ENCODE peak calls at places on chromosomes 6 and 20, in five cellular contexts. A, R, U, N and X are unnamed samples.

GRCh38 chr6:21187485-21187884 is 406.1 kb upstream of the SOX4 start:
- DNase-seq in U (no peak), N (no peak), A (no peak), R (no peak), X (no peak)

GRCh38 chr20:3815703-3816315 is 4.5 kb upstream of the AP5S1 start:
- DNase-seq in R (no peak), U (no peak), N (no peak), A (no peak), X (no peak)

GRCh38 chr20:52193133-52193532 is 1.6 kb upstream of the ZFP64 start:
- DNase-seq in R (no peak), U (no peak), A (no peak), N (no peak), X (no peak)

GRCh38 chr20:63417213-63418120 is 55.0 kb downstream of the KCNQ2 start:
- DNase-seq in N (no peak), A (no peak), U (no peak), R (no peak), X (no peak)

GRCh38 chr6:135600931-135601330 is 103.4 kb upstream of the AHI1 start:
- DNase-seq in R (no peak), N (no peak), A (no peak), U (no peak), X (no peak)

GRCh38 chr6:12094689-12095088 is 82.6 kb downstream of the HIVEP1 start:
- DNase-seq in A (no peak), N (no peak), U (no peak), R (no peak), X (no peak)

GRCh38 chr6:1054653-1055014 is 257.3 kb upstream of the FOXQ1 start:
- DNase-seq in R (no peak), A (no peak), U (no peak), N (no peak), X (no peak)

GRCh38 chr6:117555882-117556498 is 46.3 kb downstream of the GOPC start:
- DNase-seq in A (peak; percentile 37), N (no peak), R (no peak), U (peak; percentile 50), X (peak; percentile 64)

GRCh38 chr6:145373826-145374225 is 361.5 kb downstream of the EPM2A start:
- DNase-seq in N (no peak), A (no peak), U (no peak), R (no peak), X (no peak)

GRCh38 chr20:59632426-59633113 is 28.2 kb downstream of the PHACTR3 start:
- DNase-seq in N (no peak), U (no peak), R (no peak), A (no peak), X (no peak)

GRCh38 chr6:159118941-159119340 is 50.3 kb upstream of the FNDC1 start:
- DNase-seq in U (no peak), R (no peak), N (no peak), A (no peak), X (no peak)

GRCh38 chr20:17298169-17298568 is 71.3 kb downstream of the PCSK2 start:
- DNase-seq in R (no peak), U (no peak), A (no peak), N (no peak), X (no peak)

GRCh38 chr6:107110200-107110599 is 5.1 kb downstream of the BEND3 start:
- DNase-seq in A (no peak), N (no peak), U (no peak), R (no peak), X (peak; percentile 8)

GRCh38 chr6:33595001-33595846 is 15.1 kb upstream of the BAK1 start:
- DNase-seq in A (no peak), R (no peak), U (no peak), N (no peak), X (no peak)

GRCh38 chr6:31776563-31776960 is 566 bp downstream of the VWA7 start:
- DNase-seq in R (no peak), U (no peak), N (no peak), A (no peak), X (no peak)

GRCh38 chr6:31778193-31778592 is 1.1 kb upstream of the VWA7 start:
- DNase-seq in R (no peak), N (no peak), A (no peak), U (no peak), X (no peak)

GRCh38 chr6:31777667-31778050 is 531 bp upstream of the VWA7 start:
- DNase-seq in A (no peak), R (no peak), U (no peak), N (no peak), X (no peak)

GRCh38 chr6:31775633-31776263 is 1.4 kb downstream of the VWA7 start:
- DNase-seq in A (no peak), N (no peak), R (no peak), U (no peak), X (no peak)

DNA sequence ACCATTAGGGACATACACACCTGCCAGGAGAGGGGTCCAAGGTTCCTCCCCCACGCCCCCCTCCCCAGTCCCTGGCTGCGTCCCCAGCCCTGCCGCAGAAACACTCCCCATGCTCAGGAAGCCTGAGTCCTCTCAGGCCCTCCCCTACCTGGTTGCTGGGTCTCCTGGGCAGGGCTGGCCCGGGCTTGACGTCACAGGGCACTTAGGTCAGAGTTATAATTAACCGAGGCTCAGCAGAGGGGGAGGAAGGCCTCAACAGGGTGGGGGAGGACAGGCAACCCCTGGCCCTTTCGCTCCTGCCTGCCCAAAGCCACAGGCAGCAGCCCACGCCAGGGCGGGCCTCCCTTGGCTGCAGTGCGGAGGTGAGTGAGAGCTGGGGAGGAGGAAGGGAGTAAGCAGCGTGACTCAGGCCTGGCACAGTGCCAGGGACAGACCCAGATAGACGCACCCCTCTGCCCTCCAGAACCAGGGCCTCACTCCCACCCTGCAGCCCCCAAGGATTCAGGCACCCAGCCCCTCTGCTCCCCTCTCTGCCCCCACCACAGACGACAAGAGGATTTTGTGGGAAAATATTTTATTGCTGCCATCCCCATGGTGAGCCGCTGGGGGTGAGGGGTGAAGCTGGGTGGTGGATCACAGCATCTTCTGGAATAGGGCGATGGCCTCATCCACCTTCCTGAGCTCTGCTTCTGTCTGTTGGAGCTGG is at the start of gene VWA7:
- DNase-seq in N (peak; percentile 84), A (peak; percentile 78), R (peak; percentile 85), U (peak; percentile 90), X (peak; percentile 81)
- TF ChIP-seq POLR2A in N (no peak), A (no peak), R (peak; percentile 23), U (no peak), X (peak; percentile 51)

GRCh38 chr6:165844232-165844631 is 181.2 kb upstream of the PDE10A start:
- DNase-seq in R (no peak), A (no peak), N (no peak), U (no peak), X (no peak)
- TF ChIP-seq POLR2A in R (no peak), A (no peak), N (no peak), U (no peak), X (no peak)

DNA sequence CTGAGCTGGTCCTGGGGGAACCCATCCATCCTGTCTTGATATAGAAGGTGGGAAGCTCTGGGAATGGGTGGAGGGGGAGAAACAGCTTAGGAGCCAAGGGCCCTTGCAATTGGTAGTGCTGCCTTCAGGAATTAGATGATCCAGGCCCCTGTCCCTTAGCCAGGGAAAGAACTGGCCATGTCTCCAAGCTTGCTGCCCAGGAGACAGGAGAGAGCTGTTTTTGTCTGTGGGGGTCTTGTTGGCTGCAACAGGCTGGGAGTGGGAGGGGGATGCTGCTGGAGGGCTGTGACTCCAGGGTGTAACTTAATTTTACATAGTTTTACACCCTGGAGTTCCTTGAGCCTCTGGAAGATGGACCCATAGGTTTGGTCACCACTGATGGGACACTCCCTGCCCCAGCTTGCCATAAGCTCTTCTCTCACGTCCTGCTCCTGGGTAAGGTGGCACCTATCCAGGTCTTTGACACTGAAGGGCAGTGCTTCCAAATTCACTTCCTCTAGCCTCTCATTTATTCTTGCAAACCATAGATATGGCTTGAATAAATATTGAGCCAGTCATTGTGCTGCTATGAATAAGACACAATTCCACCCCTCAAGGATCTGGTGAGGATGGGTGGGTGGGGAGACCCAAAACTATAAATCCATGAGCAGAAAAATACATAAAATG is 16.8 kb downstream of the VEGFA start:
- DNase-seq in N (no peak), A (no peak), U (no peak), R (no peak), X (peak; percentile 48)
- TF ChIP-seq POLR2A in N (no peak), A (no peak), U (no peak), R (no peak), X (peak; percentile 57)

GRCh38 chr6:31901953-31902643 is at the start of gene ZBTB12:
- DNase-seq in R (peak; percentile 83), A (peak; percentile 97), U (peak; percentile 96), N (peak; percentile 89), X (peak; percentile 81)
- TF ChIP-seq POLR2A in R (no peak), A (peak; percentile 64), U (peak; percentile 21), N (no peak), X (peak; percentile 64)

GRCh38 chr6:28080631-28081485 is 490 bp downstream of the ZNF165 start:
- DNase-seq in N (peak; percentile 97), A (peak; percentile 94), R (peak; percentile 53), U (peak; percentile 95), X (peak; percentile 97)
- TF ChIP-seq POLR2A in N (no peak), A (peak; percentile 51), R (no peak), U (no peak), X (peak; percentile 73)

GRCh38 chr6:169654590-169655391 is 47.0 kb downstream of the WDR27 start:
- DNase-seq in R (peak; percentile 62), A (peak; percentile 78), N (no peak), U (peak; percentile 73), X (peak; percentile 68)
- TF ChIP-seq POLR2A in R (no peak), A (peak; percentile 20), N (no peak), U (peak; percentile 54), X (peak; percentile 49)

GRCh38 chr6:131197716-131198115 is 62.4 kb downstream of the AKAP7 start:
- DNase-seq in N (no peak), U (no peak), R (no peak), A (no peak), X (no peak)

GRCh38 chr6:131199568-131200272 is 64.5 kb downstream of the AKAP7 start:
- DNase-seq in U (no peak), N (peak; percentile 12), R (peak; percentile 33), A (no peak), X (peak; percentile 25)
- TF ChIP-seq POLR2A in U (no peak), N (no peak), R (no peak), A (no peak), X (no peak)

DNA sequence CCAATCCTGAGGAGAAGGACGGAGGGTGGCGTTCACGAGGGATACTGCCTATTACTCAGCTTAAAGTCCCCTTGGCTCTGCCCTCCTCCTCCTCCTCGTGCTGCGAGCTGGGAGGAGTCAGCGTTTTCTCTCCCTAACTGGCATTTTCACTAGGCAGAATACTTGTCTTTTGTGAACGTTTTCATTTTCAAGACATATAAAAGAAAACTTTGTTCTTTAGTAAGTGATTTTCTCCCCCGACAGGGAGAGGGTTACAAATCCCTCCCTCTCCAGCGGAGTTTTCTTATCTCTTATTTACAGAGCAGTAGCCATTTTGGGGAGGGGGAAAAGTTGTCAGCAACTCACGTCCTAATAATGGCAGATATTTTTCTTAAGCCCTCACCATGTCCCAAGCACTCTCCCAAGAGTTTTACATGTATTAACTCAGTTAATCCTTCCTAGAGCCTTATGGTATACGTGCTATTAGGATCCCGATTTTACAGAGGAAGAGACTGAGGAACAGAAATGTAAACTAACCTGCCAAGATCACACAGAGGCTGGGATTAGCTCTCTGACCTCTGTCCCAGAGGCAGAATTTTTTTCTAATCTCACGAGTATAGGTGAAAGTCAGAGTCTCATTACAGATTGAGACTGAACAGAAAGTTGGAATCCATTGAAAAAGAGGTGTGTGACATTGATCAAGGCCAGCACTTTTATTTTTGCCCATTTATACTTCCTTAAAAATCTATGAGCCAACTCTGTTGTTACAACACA is 30.0 kb upstream of the ZNF217 start:
- DNase-seq in N (no peak), A (peak; percentile 75), R (no peak), U (peak; percentile 82), X (peak; percentile 86)
- TF ChIP-seq POLR2A in N (no peak), A (peak; percentile 33), R (peak; percentile 66), U (peak; percentile 44), X (peak; percentile 75)